ENCODE peak calls at places on chromosomes 7 and 10, in seven cellular contexts. F is CD4-positive, alpha-beta T cell; L is WTC11; C is choroid plexus epithelial cell; B is PC-9; X is fibroblast of the aortic adventitia; O is nephron progenitor cell. E is an unnamed sample.

GRCh38 chr10:28930520-28931495 is 253.5 kb downstream of the BAMBI start:
- DNase-seq in F (no peak), L (no peak), C (no peak), B (no peak), X (no peak), O (no peak), E (no peak)

GRCh38 chr7:30348083-30348560 is 63.7 kb downstream of the ZNRF2 start:
- DNase-seq in F (no peak), L (no peak), C (peak), B (peak), X (peak), O (no peak), E (no peak)

GRCh38 chr10:34539533-34540315 is 275.4 kb downstream of the PARD3 start:
- DNase-seq in F (no peak), L (no peak), C (peak), B (no peak), X (peak), O (no peak), E (no peak)

GRCh38 chr7:105935250-105935649 is 27.8 kb upstream of the CDHR3 start:
- DNase-seq in F (no peak), L (no peak), C (no peak), B (no peak), X (no peak), O (no peak), E (no peak)

GRCh38 chr7:151489498-151489897 is 30.2 kb downstream of the RHEB start:
- DNase-seq in F (no peak), L (no peak), C (no peak), B (no peak), X (no peak), O (no peak), E (no peak)

GRCh38 chr10:77164616-77165311 is 472.8 kb downstream of the KCNMA1 start:
- DNase-seq in F (no peak), L (no peak), C (no peak), B (no peak), X (peak), O (no peak), E (no peak)

GRCh38 chr7:45053941-45054340 is 34.8 kb downstream of the NACAD start:
- DNase-seq in F (no peak), L (no peak), C (no peak), B (no peak), X (no peak), O (no peak), E (no peak)

GRCh38 chr10:130026670-130027456 is 62.8 kb upstream of the EBF3 start:
- DNase-seq in F (no peak), L (no peak), C (no peak), B (no peak), X (no peak), O (no peak), E (no peak)

GRCh38 chr10:129161184-129161583 is 305.9 kb upstream of the MGMT start:
- DNase-seq in F (no peak), L (peak), C (peak), B (peak), X (no peak), O (peak), E (no peak)

GRCh38 chr7:27201231-27202017 is 1.5 kb upstream of the HOXA13 start:
- DNase-seq in F (no peak), L (no peak), C (no peak), B (no peak), X (no peak), O (no peak), E (no peak)

GRCh38 chr10:5775705-5776104 is 37.5 kb downstream of the GDI2 start:
- DNase-seq in F (peak), L (no peak), C (no peak), B (no peak), X (no peak), O (no peak), E (no peak)

GRCh38 chr10:63268139-63268797 is 135.1 kb downstream of the NRBF2 start:
- DNase-seq in F (no peak), L (no peak), C (peak), B (no peak), X (peak), O (no peak), E (no peak)

GRCh38 chr10:89613582-89613981 is 31.5 kb downstream of the PANK1 start:
- DNase-seq in F (no peak), L (no peak), C (peak), B (no peak), X (no peak), O (no peak), E (no peak)

GRCh38 chr10:80168679-80169380 is 36.3 kb downstream of the PLAC9 start:
- DNase-seq in F (no peak), L (peak), C (no peak), B (no peak), X (no peak), O (no peak), E (no peak)

GRCh38 chr10:74078037-74078436 is 72.6 kb downstream of the AP3M1 start:
- DNase-seq in F (no peak), L (no peak), C (peak), B (no peak), X (no peak), O (no peak), E (no peak)

GRCh38 chr10:44864042-44864436 is 47.1 kb upstream of the TMEM72 start:
- DNase-seq in F (no peak), L (peak), C (no peak), B (no peak), X (no peak), O (no peak), E (no peak)

GRCh38 chr7:35465791-35466336 is 212.0 kb upstream of the TBX20 start:
- DNase-seq in F (no peak), L (no peak), C (no peak), B (no peak), X (no peak), O (no peak), E (no peak)

GRCh38 chr7:113562242-113562641 is 356.6 kb downstream of the PPP1R3A start:
- DNase-seq in F (no peak), L (no peak), C (no peak), B (no peak), X (no peak), O (no peak), E (no peak)

GRCh38 chr10:29297678-29298077 is 8.8 kb downstream of the LYZL1 start:
- DNase-seq in F (no peak), L (no peak), C (peak), B (no peak), X (no peak), O (no peak), E (no peak)

GRCh38 chr7:116164552-116164951 is 45.8 kb upstream of the TES start:
- DNase-seq in F (no peak), L (no peak), C (peak), B (no peak), X (no peak), O (no peak), E (no peak)

GRCh38 chr10:78889536-78890063 is 179.2 kb upstream of the ZMIZ1 start:
- DNase-seq in F (no peak), L (no peak), C (no peak), B (no peak), X (no peak), O (no peak), E (no peak)

GRCh38 chr10:89283988-89284475 is 17.8 kb upstream of the IFIT2 start:
- DNase-seq in F (no peak), L (no peak), C (peak), B (no peak), X (peak), O (peak), E (no peak)

GRCh38 chr7:78530351-78530750 is 731.8 kb downstream of the PHTF2 start:
- DNase-seq in F (no peak), L (no peak), C (peak), B (no peak), X (peak), O (no peak), E (no peak)

GRCh38 chr7:143936087-143937009 is 1.3 kb downstream of the OR2F2 start:
- DNase-seq in F (no peak), L (no peak), C (peak), B (no peak), X (peak), O (no peak), E (no peak)

GRCh38 chr7:31850601-31851000 is 163.6 kb downstream of the PPP1R17 start:
- DNase-seq in F (no peak), L (no peak), C (peak), B (no peak), X (no peak), O (no peak), E (no peak)

GRCh38 chr10:92420554-92421275 is 129.7 kb downstream of the MARCHF5 start:
- DNase-seq in F (no peak), L (peak), C (no peak), B (no peak), X (no peak), O (no peak), E (no peak)

GRCh38 chr7:101308245-101309085 is 13.1 kb downstream of the IFT22 start:
- DNase-seq in F (no peak), L (peak), C (peak), B (peak), X (peak), O (peak), E (peak)

GRCh38 chr10:88270871-88271713 is 312.0 kb downstream of the RNLS start:
- DNase-seq in F (peak), L (no peak), C (peak), B (no peak), X (peak), O (peak), E (no peak)

GRCh38 chr10:18204050-18204449 is 63.8 kb downstream of the CACNB2 start:
- DNase-seq in F (no peak), L (no peak), C (no peak), B (no peak), X (no peak), O (no peak), E (no peak)

GRCh38 chr7:7761974-7762769 is 43.8 kb upstream of the RPA3 start:
- DNase-seq in F (no peak), L (no peak), C (peak), B (no peak), X (peak), O (no peak), E (no peak)

GRCh38 chr7:20331231-20331880 is 656 bp downstream of the ITGB8 start:
- DNase-seq in F (no peak), L (peak), C (peak), B (peak), X (no peak), O (peak), E (peak)

GRCh38 chr7:20330797-20331230 is at the start of gene ITGB8:
- DNase-seq in F (no peak), L (peak), C (no peak), B (peak), X (no peak), O (peak), E (no peak)

GRCh38 chr7:20328692-20329091 is 2.0 kb upstream of the ITGB8 start:
- DNase-seq in F (no peak), L (no peak), C (no peak), B (no peak), X (no peak), O (no peak), E (no peak)

GRCh38 chr7:20329389-20330175 is 1.1 kb upstream of the ITGB8 start:
- DNase-seq in F (no peak), L (peak), C (peak), B (peak), X (peak), O (peak), E (peak)

DNA sequence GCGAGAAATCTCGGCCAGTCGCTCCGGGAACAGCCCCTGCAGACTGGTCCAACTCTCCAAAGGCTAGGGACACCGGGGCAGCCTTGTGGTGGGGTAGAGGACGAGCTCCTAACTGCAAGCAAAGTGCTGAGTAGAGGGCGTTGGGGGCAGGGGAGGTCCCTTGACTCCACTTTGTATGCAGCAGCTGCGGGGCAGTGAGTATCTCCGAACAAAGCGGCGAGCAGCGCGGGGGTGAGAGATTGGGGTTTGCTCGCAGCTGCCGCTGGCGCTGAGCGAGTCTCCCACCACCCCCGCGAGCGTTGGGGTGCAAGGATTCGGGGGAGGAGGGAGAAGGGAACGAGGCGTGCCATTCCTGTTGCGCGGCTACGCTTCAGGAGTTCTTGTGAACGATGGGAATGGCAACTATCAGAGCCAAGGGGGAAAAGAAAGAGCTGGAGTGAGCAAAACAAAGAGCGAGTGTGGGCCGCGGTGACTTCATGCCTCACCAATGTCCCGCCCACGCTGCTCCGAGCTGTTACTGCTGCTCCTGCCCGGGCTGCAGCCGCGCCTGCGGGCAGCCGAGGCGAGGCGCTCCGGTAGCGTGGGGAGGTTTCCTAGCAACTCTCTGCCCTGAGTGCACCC is 414 bp upstream of the ITGB8 start:
- DNase-seq in F (no peak), L (peak), C (peak), B (peak), X (peak), O (peak), E (peak)
- TF ChIP-seq CTCF in F (no peak), L (no peak), C (peak), B (no peak), X (peak), O (no peak), E (no peak)

GRCh38 chr7:80453699-80454340 is 58.0 kb downstream of the GNAT3 start:
- DNase-seq in F (no peak), L (no peak), C (peak), B (no peak), X (peak), O (no peak), E (no peak)
- TF ChIP-seq CTCF in F (no peak), L (no peak), C (peak), B (peak), X (peak), O (peak), E (peak)

GRCh38 chr10:86401588-86402282 is 35.1 kb upstream of the GRID1 start:
- DNase-seq in F (no peak), L (peak), C (peak), B (no peak), X (peak), O (peak), E (no peak)

GRCh38 chr10:86399879-86400704 is 33.5 kb upstream of the GRID1 start:
- DNase-seq in F (peak), L (peak), C (peak), B (peak), X (peak), O (peak), E (peak)

GRCh38 chr10:86397120-86397519 is 30.5 kb upstream of the GRID1 start:
- DNase-seq in F (no peak), L (no peak), C (no peak), B (no peak), X (no peak), O (no peak), E (no peak)

GRCh38 chr10:86400705-86401587 is 34.4 kb upstream of the GRID1 start:
- DNase-seq in F (peak), L (peak), C (peak), B (no peak), X (peak), O (peak), E (peak)

GRCh38 chr10:86399514-86399878 is 32.9 kb upstream of the GRID1 start:
- DNase-seq in F (no peak), L (no peak), C (no peak), B (no peak), X (no peak), O (no peak), E (no peak)
- TF ChIP-seq CTCF in F (no peak), L (no peak), C (no peak), B (no peak), X (no peak), O (no peak), E (no peak)

GRCh38 chr10:49740346-49741107 is 21.6 kb downstream of the OGDHL start:
- DNase-seq in F (no peak), L (no peak), C (no peak), B (no peak), X (no peak), O (no peak), E (no peak)

GRCh38 chr10:49736564-49737113 is 25.5 kb downstream of the OGDHL start:
- DNase-seq in F (no peak), L (no peak), C (no peak), B (no peak), X (no peak), O (no peak), E (no peak)

GRCh38 chr10:49737474-49738201 is 24.5 kb downstream of the OGDHL start:
- DNase-seq in F (no peak), L (no peak), C (no peak), B (no peak), X (no peak), O (no peak), E (no peak)

GRCh38 chr10:49739426-49739825 is 22.7 kb downstream of the OGDHL start:
- DNase-seq in F (no peak), L (no peak), C (no peak), B (no peak), X (no peak), O (no peak), E (no peak)

DNA sequence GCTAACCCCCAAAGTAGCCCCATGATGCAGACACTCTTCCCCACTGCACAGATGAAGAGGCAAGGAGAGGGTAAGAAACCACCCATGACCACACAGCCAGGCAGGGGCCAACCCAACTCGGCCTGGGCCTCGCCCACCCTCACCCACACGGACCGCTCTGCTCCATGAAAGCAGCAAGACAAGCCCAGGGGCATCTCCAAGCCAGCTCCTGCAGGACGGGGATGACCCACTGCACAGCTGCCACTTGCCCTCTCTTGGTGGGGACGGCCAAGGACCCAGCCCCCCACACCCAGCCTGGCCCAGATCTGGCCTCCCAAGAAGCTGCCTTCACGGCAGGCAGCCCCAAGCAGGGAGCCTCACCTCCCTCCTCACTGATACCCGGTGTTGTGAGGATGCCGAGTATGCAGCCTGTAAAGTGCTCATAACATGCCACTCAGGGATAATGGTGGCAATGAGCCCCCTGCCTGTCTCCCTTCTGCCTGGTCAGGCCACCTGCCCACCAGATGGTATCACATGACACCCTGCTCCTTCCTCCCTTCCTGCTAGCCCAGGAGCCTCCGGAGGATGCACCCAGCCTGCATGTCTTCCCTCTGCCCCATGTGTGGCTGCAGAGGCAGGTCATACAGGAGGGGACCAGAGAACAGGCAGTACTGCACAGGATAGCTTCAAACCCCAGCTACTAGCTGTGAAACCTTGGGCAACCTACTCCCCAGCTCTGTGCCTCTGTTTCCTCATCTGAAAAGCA is 23.3 kb downstream of the OGDHL start:
- DNase-seq in F (no peak), L (no peak), C (no peak), B (no peak), X (no peak), O (no peak), E (no peak)
- TF ChIP-seq CTCF in F (no peak), L (no peak), C (no peak), B (no peak), X (no peak), O (no peak), E (no peak)

GRCh38 chr7:23468721-23469149 is 1.6 kb downstream of the IGF2BP3 start:
- DNase-seq in F (no peak), L (no peak), C (peak), B (peak), X (peak), O (peak), E (peak)
- TF ChIP-seq CTCF in F (no peak), L (no peak), C (no peak), B (no peak), X (no peak), O (no peak), E (no peak)